ENCODE peak calls at places on chromosome 5, in nine cellular contexts. One of them, this sample, is unnamed.

GRCh38 chr5:125129151-125129806 is 382.8 kb upstream of the ZNF608 start:
- DNase-seq in GM12878: no peak
- DNase-seq in NB4: no peak
- DNase-seq in ovary: no peak
- DNase-seq in spleen: no peak
- DNase-seq in tibial nerve: no peak
- DNase-seq in body of pancreas: no peak
- DNase-seq in lower leg skin: no peak
- DNase-seq in transverse colon: no peak
- DNase-seq in this sample: no peak

GRCh38 chr5:107289030-107289714 is 381.6 kb downstream of the EFNA5 start:
- DNase-seq in GM12878: peak
- DNase-seq in NB4: no peak
- DNase-seq in ovary: no peak
- DNase-seq in spleen: no peak
- DNase-seq in tibial nerve: no peak
- DNase-seq in body of pancreas: no peak
- DNase-seq in lower leg skin: no peak
- DNase-seq in transverse colon: no peak
- DNase-seq in this sample: no peak

GRCh38 chr5:84378961-84379360 is 5.7 kb downstream of the EDIL3 start:
- DNase-seq in GM12878: no peak
- DNase-seq in NB4: no peak
- DNase-seq in ovary: no peak
- DNase-seq in spleen: no peak
- DNase-seq in tibial nerve: no peak
- DNase-seq in body of pancreas: no peak
- DNase-seq in lower leg skin: no peak
- DNase-seq in transverse colon: no peak
- DNase-seq in this sample: no peak

GRCh38 chr5:178069909-178070308 is 43.4 kb upstream of the N4BP3 start:
- DNase-seq in GM12878: no peak
- DNase-seq in NB4: peak
- DNase-seq in ovary: no peak
- DNase-seq in spleen: peak
- DNase-seq in tibial nerve: no peak
- DNase-seq in body of pancreas: peak
- DNase-seq in lower leg skin: no peak
- DNase-seq in transverse colon: peak
- DNase-seq in this sample: no peak

GRCh38 chr5:76717222-76718083 is 1.5 kb downstream of the F2R start:
- DNase-seq in GM12878: no peak
- DNase-seq in NB4: no peak
- DNase-seq in ovary: no peak
- DNase-seq in spleen: no peak
- DNase-seq in tibial nerve: no peak
- DNase-seq in body of pancreas: no peak
- DNase-seq in lower leg skin: no peak
- DNase-seq in transverse colon: no peak
- DNase-seq in this sample: no peak

GRCh38 chr5:175814676-175815075 is 56.7 kb upstream of the CPLX2 start:
- DNase-seq in GM12878: no peak
- DNase-seq in NB4: peak
- DNase-seq in ovary: no peak
- DNase-seq in spleen: peak
- DNase-seq in tibial nerve: no peak
- DNase-seq in body of pancreas: peak
- DNase-seq in lower leg skin: no peak
- DNase-seq in transverse colon: no peak
- DNase-seq in this sample: no peak

GRCh38 chr5:102762095-102762534 is 7.0 kb downstream of the PAM start:
- DNase-seq in GM12878: no peak
- DNase-seq in NB4: no peak
- DNase-seq in ovary: no peak
- DNase-seq in spleen: no peak
- DNase-seq in tibial nerve: no peak
- DNase-seq in body of pancreas: no peak
- DNase-seq in lower leg skin: no peak
- DNase-seq in transverse colon: no peak
- DNase-seq in this sample: no peak

GRCh38 chr5:122093415-122093814 is 15.4 kb upstream of the LOX start:
- DNase-seq in GM12878: no peak
- DNase-seq in NB4: no peak
- DNase-seq in ovary: no peak
- DNase-seq in spleen: no peak
- DNase-seq in tibial nerve: no peak
- DNase-seq in body of pancreas: no peak
- DNase-seq in lower leg skin: no peak
- DNase-seq in transverse colon: no peak
- DNase-seq in this sample: no peak

GRCh38 chr5:83718195-83718825 is 2.3 kb downstream of the HAPLN1 start:
- DNase-seq in GM12878: no peak
- DNase-seq in NB4: peak
- DNase-seq in ovary: no peak
- DNase-seq in spleen: no peak
- DNase-seq in tibial nerve: peak
- DNase-seq in body of pancreas: peak
- DNase-seq in lower leg skin: no peak
- DNase-seq in transverse colon: peak
- DNase-seq in this sample: no peak

GRCh38 chr5:84450617-84451414 is 66.1 kb upstream of the EDIL3 start:
- DNase-seq in GM12878: no peak
- DNase-seq in NB4: no peak
- DNase-seq in ovary: no peak
- DNase-seq in spleen: no peak
- DNase-seq in tibial nerve: no peak
- DNase-seq in body of pancreas: no peak
- DNase-seq in lower leg skin: no peak
- DNase-seq in transverse colon: no peak
- DNase-seq in this sample: no peak

GRCh38 chr5:91206734-91207133 is 176.4 kb downstream of the ARRDC3 start:
- DNase-seq in GM12878: no peak
- DNase-seq in NB4: no peak
- DNase-seq in ovary: no peak
- DNase-seq in spleen: no peak
- DNase-seq in tibial nerve: no peak
- DNase-seq in body of pancreas: no peak
- DNase-seq in lower leg skin: no peak
- DNase-seq in transverse colon: no peak
- DNase-seq in this sample: no peak

GRCh38 chr5:147467973-147468508 is 41.8 kb downstream of the DPYSL3 start:
- DNase-seq in GM12878: no peak
- DNase-seq in NB4: no peak
- DNase-seq in ovary: no peak
- DNase-seq in spleen: no peak
- DNase-seq in tibial nerve: no peak
- DNase-seq in body of pancreas: no peak
- DNase-seq in lower leg skin: no peak
- DNase-seq in transverse colon: no peak
- DNase-seq in this sample: no peak

GRCh38 chr5:73726071-73726470 is 100.1 kb downstream of the ARHGEF28 start:
- DNase-seq in GM12878: no peak
- DNase-seq in NB4: no peak
- DNase-seq in ovary: no peak
- DNase-seq in spleen: no peak
- DNase-seq in tibial nerve: no peak
- DNase-seq in body of pancreas: peak
- DNase-seq in lower leg skin: no peak
- DNase-seq in transverse colon: no peak
- DNase-seq in this sample: no peak

GRCh38 chr5:159061834-159062530 is 37.7 kb downstream of the EBF1 start:
- DNase-seq in GM12878: no peak
- DNase-seq in NB4: no peak
- DNase-seq in ovary: no peak
- DNase-seq in spleen: no peak
- DNase-seq in tibial nerve: no peak
- DNase-seq in body of pancreas: no peak
- DNase-seq in lower leg skin: no peak
- DNase-seq in transverse colon: no peak
- DNase-seq in this sample: no peak

GRCh38 chr5:93603711-93604118 is 20.7 kb downstream of the NR2F1 start:
- DNase-seq in GM12878: no peak
- DNase-seq in NB4: no peak
- DNase-seq in ovary: no peak
- DNase-seq in spleen: no peak
- DNase-seq in tibial nerve: no peak
- DNase-seq in body of pancreas: no peak
- DNase-seq in lower leg skin: no peak
- DNase-seq in transverse colon: no peak
- DNase-seq in this sample: no peak

GRCh38 chr5:19891658-19892057 is 96.3 kb downstream of the CDH18 start:
- DNase-seq in GM12878: no peak
- DNase-seq in NB4: no peak
- DNase-seq in ovary: no peak
- DNase-seq in spleen: no peak
- DNase-seq in tibial nerve: no peak
- DNase-seq in body of pancreas: no peak
- DNase-seq in lower leg skin: no peak
- DNase-seq in transverse colon: no peak
- DNase-seq in this sample: no peak

GRCh38 chr5:99179206-99179605 is 250.4 kb upstream of the CHD1 start:
- DNase-seq in GM12878: no peak
- DNase-seq in NB4: no peak
- DNase-seq in ovary: no peak
- DNase-seq in spleen: no peak
- DNase-seq in tibial nerve: no peak
- DNase-seq in body of pancreas: no peak
- DNase-seq in lower leg skin: no peak
- DNase-seq in transverse colon: no peak
- DNase-seq in this sample: no peak

GRCh38 chr5:122163151-122164069 is 34.1 kb downstream of the ZNF474 start:
- DNase-seq in GM12878: no peak
- DNase-seq in NB4: no peak
- DNase-seq in ovary: no peak
- DNase-seq in spleen: no peak
- DNase-seq in tibial nerve: no peak
- DNase-seq in body of pancreas: peak
- DNase-seq in lower leg skin: no peak
- DNase-seq in transverse colon: no peak
- DNase-seq in this sample: no peak

DNA sequence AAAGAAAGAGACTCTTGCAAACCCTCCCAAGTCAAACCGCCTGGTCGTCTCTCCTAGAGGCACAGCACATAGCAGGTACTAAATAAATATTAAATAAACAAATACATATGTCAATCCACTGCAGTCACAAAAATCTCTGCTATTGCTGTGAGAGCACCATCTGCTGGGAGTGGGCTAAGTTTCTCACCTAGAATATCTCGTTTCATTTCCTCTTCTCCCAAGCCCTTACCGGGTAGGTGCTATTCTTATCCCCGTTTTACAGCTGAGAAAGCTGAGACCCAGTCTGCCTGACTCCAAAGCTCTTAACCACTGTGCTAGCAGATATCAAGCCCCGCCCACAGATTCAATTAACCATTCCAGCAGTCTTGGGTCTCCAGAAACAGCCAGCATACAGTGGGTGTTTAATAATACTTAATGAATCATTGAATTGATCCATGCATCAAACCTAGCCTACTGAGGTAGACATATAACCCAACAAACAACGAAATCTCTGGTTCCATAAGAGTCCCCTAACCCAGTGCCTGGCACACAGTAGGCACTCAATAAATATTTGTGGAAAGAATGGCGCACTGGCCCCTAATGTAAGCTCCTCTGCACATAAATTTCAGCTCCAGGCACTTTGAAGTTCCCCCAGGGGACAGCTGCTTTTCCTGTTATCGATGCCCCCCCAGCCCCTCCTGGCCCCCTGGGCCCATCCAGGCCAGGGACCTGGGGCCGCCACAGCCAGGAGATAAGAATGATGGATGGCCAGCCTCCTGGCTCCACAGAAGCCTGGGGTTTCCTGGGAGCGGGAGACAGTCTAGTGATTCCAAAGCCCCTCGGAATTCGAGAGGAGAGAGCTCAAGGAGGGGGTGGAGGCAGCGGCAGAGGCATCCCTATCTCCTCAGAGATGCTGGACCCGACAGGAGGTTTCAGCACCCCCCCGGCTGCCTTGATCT is 98.1 kb upstream of the HAND1 start:
- DNase-seq in GM12878: peak
- DNase-seq in NB4: peak
- DNase-seq in ovary: no peak
- DNase-seq in spleen: no peak
- DNase-seq in tibial nerve: no peak
- DNase-seq in body of pancreas: no peak
- DNase-seq in lower leg skin: peak
- DNase-seq in transverse colon: no peak
- DNase-seq in this sample: no peak
- TF ChIP-seq CTCF in GM12878: peak
- TF ChIP-seq CTCF in NB4: peak
- TF ChIP-seq CTCF in ovary: no peak
- TF ChIP-seq CTCF in spleen: no peak
- TF ChIP-seq CTCF in tibial nerve: no peak
- TF ChIP-seq CTCF in body of pancreas: no peak
- TF ChIP-seq CTCF in lower leg skin: no peak
- TF ChIP-seq CTCF in transverse colon: no peak
- TF ChIP-seq CTCF in this sample: no peak

GRCh38 chr5:179732412-179732917 is at the start of gene MAML1:
- DNase-seq in GM12878: peak
- DNase-seq in NB4: peak
- DNase-seq in ovary: peak
- DNase-seq in spleen: peak
- DNase-seq in tibial nerve: peak
- DNase-seq in body of pancreas: peak
- DNase-seq in lower leg skin: peak
- DNase-seq in transverse colon: peak
- DNase-seq in this sample: peak
- TF ChIP-seq POLR2A in GM12878: peak
- TF ChIP-seq POLR2A in NB4: peak
- TF ChIP-seq POLR2A in ovary: peak
- TF ChIP-seq POLR2A in spleen: no peak
- TF ChIP-seq POLR2A in tibial nerve: peak
- TF ChIP-seq POLR2A in body of pancreas: peak
- TF ChIP-seq POLR2A in lower leg skin: no peak
- TF ChIP-seq POLR2A in transverse colon: peak
- TF ChIP-seq POLR2A in this sample: peak

DNA sequence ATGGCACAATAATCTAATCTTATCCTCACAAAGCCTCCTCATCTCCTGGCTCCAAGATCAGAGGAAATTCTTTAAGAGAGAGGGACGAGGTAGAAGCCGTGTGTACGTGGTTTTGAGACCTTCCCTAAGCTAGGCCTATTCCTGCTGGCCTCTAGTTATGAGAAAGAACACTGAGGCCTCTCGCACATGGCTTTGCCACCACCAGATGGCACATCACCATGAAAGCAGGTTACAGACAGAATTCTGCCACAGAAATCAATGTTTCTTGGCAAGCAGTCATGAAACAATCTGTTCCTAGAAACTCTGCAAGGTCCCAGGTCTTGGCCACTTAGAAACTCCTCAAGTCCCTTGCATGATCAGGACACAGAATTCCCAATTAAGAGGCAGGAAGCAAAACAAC is 268.2 kb upstream of the TAS2R1 start:
- DNase-seq in GM12878: no peak
- DNase-seq in NB4: peak
- DNase-seq in ovary: no peak
- DNase-seq in spleen: no peak
- DNase-seq in tibial nerve: no peak
- DNase-seq in body of pancreas: peak
- DNase-seq in lower leg skin: no peak
- DNase-seq in transverse colon: peak
- DNase-seq in this sample: no peak
- TF ChIP-seq CTCF in GM12878: peak
- TF ChIP-seq CTCF in NB4: peak
- TF ChIP-seq CTCF in ovary: no peak
- TF ChIP-seq CTCF in spleen: no peak
- TF ChIP-seq CTCF in tibial nerve: no peak
- TF ChIP-seq CTCF in body of pancreas: peak
- TF ChIP-seq CTCF in lower leg skin: no peak
- TF ChIP-seq CTCF in transverse colon: peak
- TF ChIP-seq CTCF in this sample: peak

GRCh38 chr5:126971455-126972019 is 58.8 kb downstream of the MARCHF3 start:
- DNase-seq in GM12878: no peak
- DNase-seq in NB4: peak
- DNase-seq in ovary: no peak
- DNase-seq in spleen: no peak
- DNase-seq in tibial nerve: no peak
- DNase-seq in body of pancreas: no peak
- DNase-seq in lower leg skin: no peak
- DNase-seq in transverse colon: no peak
- DNase-seq in this sample: no peak
- TF ChIP-seq POLR2A in GM12878: no peak
- TF ChIP-seq POLR2A in NB4: no peak
- TF ChIP-seq POLR2A in ovary: no peak
- TF ChIP-seq POLR2A in spleen: no peak
- TF ChIP-seq POLR2A in tibial nerve: no peak
- TF ChIP-seq POLR2A in body of pancreas: no peak
- TF ChIP-seq POLR2A in lower leg skin: no peak
- TF ChIP-seq POLR2A in transverse colon: no peak
- TF ChIP-seq POLR2A in this sample: no peak